ENCODE peak calls at places on chromosomes 13 and 19, in four cellular contexts. One of them, this sample, is unnamed.

GRCh38 chr13:18212873-18213272 is 968.8 kb downstream of the TUBA3C start:
- DNase-seq in GM23248: no peak
- DNase-seq in coronary artery: no peak
- DNase-seq in AG04450: peak
- DNase-seq in this sample: no peak

GRCh38 chr13:93270769-93271753 is 44.5 kb downstream of the GPC6 start:
- DNase-seq in coronary artery: no peak
- DNase-seq in AG04450: no peak
- DNase-seq in GM23248: no peak
- DNase-seq in this sample: no peak

GRCh38 chr13:91361755-91362271 is 14.3 kb downstream of the MIR17HG start:
- DNase-seq in AG04450: no peak
- DNase-seq in coronary artery: no peak
- DNase-seq in GM23248: no peak
- DNase-seq in this sample: no peak

GRCh38 chr13:46778879-46779278 is 18.1 kb downstream of the ESD start:
- DNase-seq in AG04450: no peak
- DNase-seq in coronary artery: no peak
- DNase-seq in GM23248: peak
- DNase-seq in this sample: peak

GRCh38 chr19:16160943-16161560 is 12.3 kb downstream of the CIB3 start:
- DNase-seq in AG04450: peak
- DNase-seq in coronary artery: no peak
- DNase-seq in GM23248: peak
- DNase-seq in this sample: no peak

GRCh38 chr19:46101293-46101692 is 23.2 kb downstream of the IGFL3 start:
- DNase-seq in AG04450: no peak
- DNase-seq in GM23248: no peak
- DNase-seq in coronary artery: no peak
- DNase-seq in this sample: no peak

GRCh38 chr19:49475191-49475932 is 1.3 kb downstream of the FLT3LG start:
- DNase-seq in GM23248: peak
- DNase-seq in coronary artery: no peak
- DNase-seq in AG04450: no peak
- DNase-seq in this sample: no peak

GRCh38 chr19:28028881-28029280 is 1184.1 kb downstream of the UQCRFS1 start:
- DNase-seq in GM23248: peak
- DNase-seq in AG04450: no peak
- DNase-seq in coronary artery: no peak
- DNase-seq in this sample: no peak

GRCh38 chr13:75357576-75358295 is 124.2 kb downstream of the TBC1D4 start:
- DNase-seq in GM23248: peak
- DNase-seq in coronary artery: no peak
- DNase-seq in AG04450: no peak
- DNase-seq in this sample: no peak

GRCh38 chr13:104841110-104841509 is 1694.4 kb downstream of the EFNB2 start:
- DNase-seq in AG04450: no peak
- DNase-seq in coronary artery: no peak
- DNase-seq in GM23248: no peak
- DNase-seq in this sample: no peak

GRCh38 chr13:89514534-89515312 is 1832.8 kb upstream of the MIR17HG start:
- DNase-seq in coronary artery: no peak
- DNase-seq in AG04450: peak
- DNase-seq in GM23248: peak
- DNase-seq in this sample: no peak

GRCh38 chr13:74771964-74772363 is 637.8 kb upstream of the KLF12 start:
- DNase-seq in coronary artery: no peak
- DNase-seq in AG04450: no peak
- DNase-seq in GM23248: peak
- DNase-seq in this sample: no peak

GRCh38 chr19:46979103-46979769 is 40.4 kb upstream of the NPAS1 start:
- DNase-seq in AG04450: no peak
- DNase-seq in coronary artery: no peak
- DNase-seq in GM23248: no peak
- DNase-seq in this sample: no peak

GRCh38 chr19:51511353-51511752 is 9.8 kb upstream of the SIGLEC12 start:
- DNase-seq in AG04450: no peak
- DNase-seq in GM23248: peak
- DNase-seq in coronary artery: no peak
- DNase-seq in this sample: no peak

GRCh38 chr13:100245099-100245498 is 156.2 kb downstream of the PCCA start:
- DNase-seq in coronary artery: no peak
- DNase-seq in AG04450: no peak
- DNase-seq in GM23248: peak
- DNase-seq in this sample: no peak

GRCh38 chr19:49331616-49332055 is 3.6 kb upstream of the CD37 start:
- DNase-seq in AG04450: no peak
- DNase-seq in GM23248: peak
- DNase-seq in coronary artery: peak
- DNase-seq in this sample: no peak

GRCh38 chr13:99265823-99266426 is 7.7 kb upstream of the GPR18 start:
- DNase-seq in AG04450: no peak
- DNase-seq in coronary artery: no peak
- DNase-seq in GM23248: peak
- DNase-seq in this sample: no peak

GRCh38 chr19:8462601-8463000 is 17.8 kb downstream of the HNRNPM start:
- DNase-seq in GM23248: no peak
- DNase-seq in AG04450: no peak
- DNase-seq in coronary artery: no peak
- DNase-seq in this sample: no peak

GRCh38 chr19:36245210-36246005 is 30.5 kb downstream of the ZNF146 start:
- DNase-seq in AG04450: no peak
- DNase-seq in GM23248: peak
- DNase-seq in coronary artery: no peak
- DNase-seq in this sample: no peak

GRCh38 chr19:56393119-56394012 is at the start of gene ZNF582:
- DNase-seq in coronary artery: peak
- DNase-seq in AG04450: peak
- DNase-seq in GM23248: peak
- DNase-seq in this sample: peak

GRCh38 chr13:92719868-92720267 is 506.7 kb upstream of the GPC6 start:
- DNase-seq in coronary artery: no peak
- DNase-seq in AG04450: no peak
- DNase-seq in GM23248: no peak
- DNase-seq in this sample: no peak

GRCh38 chr13:60431108-60431700 is 34.2 kb downstream of the TDRD3 start:
- DNase-seq in coronary artery: no peak
- DNase-seq in GM23248: peak
- DNase-seq in AG04450: peak
- DNase-seq in this sample: peak

GRCh38 chr13:50887153-50887552 is 22.4 kb upstream of the RNASEH2B start:
- DNase-seq in AG04450: no peak
- DNase-seq in coronary artery: no peak
- DNase-seq in GM23248: no peak
- DNase-seq in this sample: no peak

GRCh38 chr19:29162694-29163093 is 50.3 kb downstream of the UQCRFS1 start:
- DNase-seq in AG04450: no peak
- DNase-seq in coronary artery: no peak
- DNase-seq in GM23248: no peak
- DNase-seq in this sample: no peak

GRCh38 chr19:41851456-41851855 is 6.6 kb downstream of the DMRTC2 start:
- DNase-seq in AG04450: no peak
- DNase-seq in coronary artery: no peak
- DNase-seq in GM23248: no peak
- DNase-seq in this sample: no peak
- H3K4me3 ChIP-seq in AG04450: no peak
- H3K4me3 ChIP-seq in coronary artery: no peak
- H3K4me3 ChIP-seq in GM23248: no peak
- H3K4me3 ChIP-seq in this sample: no peak

GRCh38 chr13:112984954-112985802 is 16.2 kb downstream of the MCF2L start:
- DNase-seq in coronary artery: no peak
- DNase-seq in GM23248: no peak
- DNase-seq in AG04450: no peak
- DNase-seq in this sample: no peak
- H3K4me3 ChIP-seq in coronary artery: no peak
- H3K4me3 ChIP-seq in GM23248: no peak
- H3K4me3 ChIP-seq in AG04450: no peak
- H3K4me3 ChIP-seq in this sample: no peak

GRCh38 chr19:40467007-40467565 is 285 bp downstream of the SPTBN4 start:
- DNase-seq in GM23248: peak
- DNase-seq in AG04450: no peak
- DNase-seq in coronary artery: no peak
- DNase-seq in this sample: no peak
- H3K4me3 ChIP-seq in GM23248: peak
- H3K4me3 ChIP-seq in AG04450: peak
- H3K4me3 ChIP-seq in coronary artery: peak
- H3K4me3 ChIP-seq in this sample: peak

GRCh38 chr19:12680034-12680433 is 1.6 kb downstream of the DHPS start:
- DNase-seq in coronary artery: no peak
- DNase-seq in GM23248: no peak
- DNase-seq in AG04450: no peak
- DNase-seq in this sample: no peak
- H3K4me3 ChIP-seq in coronary artery: no peak
- H3K4me3 ChIP-seq in GM23248: peak
- H3K4me3 ChIP-seq in AG04450: no peak
- H3K4me3 ChIP-seq in this sample: no peak

GRCh38 chr19:13864223-13864512 is 12.8 kb upstream of the NANOS3 start:
- DNase-seq in AG04450: no peak
- DNase-seq in GM23248: no peak
- DNase-seq in coronary artery: no peak
- DNase-seq in this sample: no peak
- H3K4me3 ChIP-seq in AG04450: no peak
- H3K4me3 ChIP-seq in GM23248: no peak
- H3K4me3 ChIP-seq in coronary artery: no peak
- H3K4me3 ChIP-seq in this sample: no peak

GRCh38 chr19:1884291-1884718 is 991 bp downstream of the ABHD17A start:
- DNase-seq in AG04450: no peak
- DNase-seq in coronary artery: no peak
- DNase-seq in GM23248: peak
- DNase-seq in this sample: no peak

GRCh38 chr19:1884719-1885334 is 469 bp downstream of the ABHD17A start:
- DNase-seq in GM23248: peak
- DNase-seq in AG04450: no peak
- DNase-seq in coronary artery: no peak
- DNase-seq in this sample: no peak

GRCh38 chr19:1883784-1884183 is 1.5 kb downstream of the ABHD17A start:
- DNase-seq in AG04450: no peak
- DNase-seq in GM23248: no peak
- DNase-seq in coronary artery: no peak
- DNase-seq in this sample: no peak

GRCh38 chr19:1882089-1882785 is 3.1 kb downstream of the ABHD17A start:
- DNase-seq in AG04450: no peak
- DNase-seq in coronary artery: no peak
- DNase-seq in GM23248: no peak
- DNase-seq in this sample: no peak

GRCh38 chr19:1882786-1883692 is 2.3 kb downstream of the ABHD17A start:
- DNase-seq in GM23248: no peak
- DNase-seq in AG04450: no peak
- DNase-seq in coronary artery: no peak
- DNase-seq in this sample: no peak
- H3K4me3 ChIP-seq in GM23248: peak
- H3K4me3 ChIP-seq in AG04450: peak
- H3K4me3 ChIP-seq in coronary artery: peak
- H3K4me3 ChIP-seq in this sample: no peak

GRCh38 chr19:41545547-41545946 is 30.4 kb upstream of the CEACAM21 start:
- DNase-seq in coronary artery: no peak
- DNase-seq in AG04450: no peak
- DNase-seq in GM23248: no peak
- DNase-seq in this sample: no peak
- H3K4me3 ChIP-seq in coronary artery: peak
- H3K4me3 ChIP-seq in AG04450: no peak
- H3K4me3 ChIP-seq in GM23248: no peak
- H3K4me3 ChIP-seq in this sample: no peak